ENCODE peak calls at places on chromosome 18, in five cellular contexts. G, L, U, D and R are unnamed samples.

GRCh38 chr18:21735452-21736015 is 5.1 kb upstream of the MIB1 start:
- DNase-seq in L (no peak), D (no peak), G (no peak), U (peak), R (no peak)

GRCh38 chr18:23825496-23825895 is 136.2 kb downstream of the LAMA3 start:
- DNase-seq in U (no peak), L (no peak), D (no peak), G (no peak), R (no peak)

GRCh38 chr18:3526421-3527354 is 76.7 kb downstream of the TGIF1 start:
- DNase-seq in L (no peak), D (no peak), U (peak), G (no peak), R (peak)

GRCh38 chr18:47035156-47035671 is at the start of gene ELOA2:
- DNase-seq in G (no peak), L (no peak), U (no peak), D (no peak), R (no peak)

GRCh38 chr18:76256897-76257500 is 238.0 kb downstream of the ZNF516 start:
- DNase-seq in U (peak), G (no peak), L (peak), D (no peak), R (no peak)

GRCh38 chr18:70672581-70672980 is 383.7 kb downstream of the SOCS6 start:
- DNase-seq in U (no peak), G (no peak), L (no peak), D (no peak), R (no peak)

GRCh38 chr18:25974630-25975077 is 115.8 kb downstream of the SS18 start:
- DNase-seq in U (no peak), G (no peak), D (no peak), L (no peak), R (no peak)

GRCh38 chr18:3151379-3152264 is 68.1 kb downstream of the MYOM1 start:
- DNase-seq in U (peak), L (no peak), G (no peak), D (no peak), R (no peak)

GRCh38 chr18:27652480-27653121 is 467.5 kb upstream of the CHST9 start:
- DNase-seq in D (no peak), U (no peak), G (no peak), L (no peak), R (no peak)

GRCh38 chr18:21897811-21898210 is 157.2 kb downstream of the MIB1 start:
- DNase-seq in D (no peak), L (peak), U (peak), G (no peak), R (no peak)

GRCh38 chr18:21242141-21243040 is at the start of gene GREB1L:
- DNase-seq in G (peak), L (no peak), D (no peak), U (no peak), R (peak)

GRCh38 chr18:13337369-13337768 is 118.8 kb downstream of the LDLRAD4 start:
- DNase-seq in D (no peak), G (no peak), L (no peak), U (no peak), R (no peak)

GRCh38 chr18:61322265-61322873 is 10.9 kb upstream of the CDH20 start:
- DNase-seq in G (peak), U (peak), L (no peak), D (no peak), R (no peak)

GRCh38 chr18:24398515-24398914 is 891 bp upstream of the OSBPL1A start:
- DNase-seq in U (peak), L (no peak), G (no peak), D (peak), R (no peak)

GRCh38 chr18:28735731-28736130 is 558.8 kb upstream of the CDH2 start:
- DNase-seq in G (no peak), U (peak), D (peak), L (no peak), R (no peak)

GRCh38 chr18:77088977-77089795 is 43.4 kb downstream of the MBP start:
- DNase-seq in G (no peak), L (no peak), U (no peak), D (no peak), R (peak)

GRCh38 chr18:71237636-71238035 is 948.8 kb downstream of the SOCS6 start:
- DNase-seq in L (no peak), D (no peak), G (no peak), U (no peak), R (no peak)

GRCh38 chr18:68456985-68457384 is 257.9 kb downstream of the TMX3 start:
- DNase-seq in D (no peak), L (no peak), G (no peak), U (peak), R (no peak)

GRCh38 chr18:41323044-41323443 is 632.0 kb upstream of the PIK3C3 start:
- DNase-seq in L (no peak), G (no peak), U (peak), D (no peak), R (no peak)

GRCh38 chr18:25262920-25263319 is 89.0 kb downstream of the ZNF521 start:
- DNase-seq in U (peak), L (no peak), D (peak), G (no peak), R (no peak)

GRCh38 chr18:2969695-2970094 is 43.2 kb downstream of the LPIN2 start:
- DNase-seq in D (no peak), U (no peak), G (no peak), L (no peak), R (no peak)

GRCh38 chr18:51051105-51051712 is 21.2 kb downstream of the SMAD4 start:
- DNase-seq in U (peak), D (no peak), G (no peak), L (no peak), R (no peak)

GRCh38 chr18:46883180-46883579 is 34.1 kb downstream of the PIAS2 start:
- DNase-seq in U (no peak), L (no peak), G (no peak), D (no peak), R (no peak)

GRCh38 chr18:48300463-48300961 is 108.7 kb downstream of the ZBTB7C start:
- DNase-seq in D (no peak), L (no peak), U (no peak), G (no peak), R (peak)

GRCh38 chr18:56235061-56235772 is 403.2 kb downstream of the TXNL1 start:
- DNase-seq in U (no peak), G (no peak), L (no peak), D (no peak), R (no peak)

GRCh38 chr18:56541790-56542189 is 96.6 kb downstream of the TXNL1 start:
- DNase-seq in D (no peak), U (no peak), G (no peak), L (no peak), R (no peak)

GRCh38 chr18:3129053-3129864 is 90.5 kb downstream of the MYOM1 start:
- DNase-seq in U (peak), D (peak), L (peak), G (peak), R (peak)

DNA sequence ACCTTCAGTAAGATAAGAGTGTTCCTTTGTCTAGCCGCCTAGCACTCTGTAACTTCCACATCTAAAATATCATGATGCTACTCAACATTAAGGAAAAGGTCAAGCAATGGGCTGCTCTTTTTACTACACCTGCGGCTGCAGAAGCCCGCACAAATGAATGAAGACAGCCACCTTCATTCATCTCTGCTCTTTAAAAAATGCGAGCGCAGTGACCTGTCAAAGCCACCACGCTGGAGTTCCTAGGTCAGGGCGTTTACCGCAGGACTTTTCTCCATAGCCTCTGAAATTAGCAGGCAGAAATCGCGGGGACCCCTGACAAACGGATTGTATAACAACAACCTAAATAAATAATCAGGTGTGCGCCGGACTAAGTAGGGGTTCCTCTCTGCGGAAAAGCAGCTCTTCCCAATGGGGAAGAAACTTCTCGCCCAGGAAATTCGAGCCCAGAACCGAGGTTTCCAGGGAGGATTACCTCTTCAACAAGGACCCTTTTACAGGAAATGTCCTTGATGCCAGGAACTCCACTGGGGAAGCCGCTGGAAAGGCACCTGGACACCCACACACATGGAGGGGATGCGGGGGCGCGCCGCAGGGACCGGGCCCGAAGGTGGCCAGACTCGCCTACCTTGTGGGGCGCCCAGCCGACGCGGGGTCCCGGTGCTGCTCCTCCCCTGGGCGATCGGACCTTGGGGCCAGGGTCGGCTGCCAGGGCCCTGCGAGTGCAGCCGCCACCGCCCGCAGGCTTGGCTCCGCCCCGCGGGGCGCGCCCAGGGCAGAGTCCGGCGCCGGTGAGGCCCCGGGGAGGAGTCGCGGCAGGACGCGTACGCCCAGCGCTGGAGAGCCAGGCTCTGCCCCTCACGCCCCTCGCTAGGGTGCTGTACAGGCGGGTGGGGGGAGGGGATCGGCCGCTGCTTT is at the start of gene CCDC68:
- DNase-seq in L (peak), D (no peak), U (no peak), G (peak), R (no peak)
- H3K4me3 ChIP-seq in L (peak), D (peak), U (peak), G (peak), R (peak)

DNA sequence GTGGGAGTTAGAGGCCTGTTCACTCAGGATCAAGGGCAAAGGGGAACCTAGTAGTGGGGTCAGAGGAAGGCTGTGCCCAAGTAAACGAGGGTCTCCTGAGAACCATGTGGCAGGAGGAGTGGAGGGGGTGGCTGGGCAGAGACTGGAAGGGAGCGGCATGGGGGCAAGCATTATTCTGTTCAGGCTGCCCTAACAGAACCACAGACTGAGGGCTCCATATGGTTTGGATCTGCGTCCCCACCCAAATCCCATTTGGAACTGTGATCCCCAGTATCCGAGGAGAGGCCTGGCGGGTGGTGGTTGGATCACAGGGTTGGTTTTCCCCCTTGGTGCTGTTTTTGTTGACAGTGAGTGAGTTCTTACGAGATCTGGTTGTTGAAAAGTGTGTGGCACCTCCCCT is 287.0 kb downstream of the PHLPP1 start:
- DNase-seq in U (no peak), L (no peak), G (no peak), D (no peak), R (no peak)
- H3K4me3 ChIP-seq in U (no peak), L (no peak), G (no peak), D (no peak), R (no peak)

GRCh38 chr18:12308386-12309100 is 502 bp downstream of the TUBB6 start:
- DNase-seq in U (peak), D (peak), G (peak), L (peak), R (peak)
- H3K4me3 ChIP-seq in U (peak), D (peak), G (peak), L (peak), R (peak)

DNA sequence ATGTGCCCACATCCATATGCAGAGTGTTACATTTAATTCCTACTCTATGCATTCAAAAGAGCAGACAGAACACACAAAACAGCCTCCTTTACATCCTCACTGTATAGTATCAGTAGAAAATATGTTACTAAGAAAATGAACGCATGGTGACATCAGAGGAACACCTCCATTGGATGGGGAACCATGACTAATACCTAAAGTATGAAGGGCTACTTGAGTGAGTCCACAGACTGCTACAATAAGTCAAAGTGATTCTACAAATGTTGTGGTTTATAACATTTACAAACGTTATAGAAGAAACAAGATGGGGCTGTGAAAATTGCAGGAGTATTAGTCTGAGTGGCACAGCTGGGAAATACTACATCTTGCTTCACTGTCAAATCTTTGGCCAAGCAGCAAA is 1830.9 kb upstream of the PIK3C3 start:
- DNase-seq in U (peak), G (no peak), L (no peak), D (no peak), R (no peak)
- H3K4me3 ChIP-seq in U (no peak), G (no peak), L (no peak), D (no peak), R (no peak)

DNA sequence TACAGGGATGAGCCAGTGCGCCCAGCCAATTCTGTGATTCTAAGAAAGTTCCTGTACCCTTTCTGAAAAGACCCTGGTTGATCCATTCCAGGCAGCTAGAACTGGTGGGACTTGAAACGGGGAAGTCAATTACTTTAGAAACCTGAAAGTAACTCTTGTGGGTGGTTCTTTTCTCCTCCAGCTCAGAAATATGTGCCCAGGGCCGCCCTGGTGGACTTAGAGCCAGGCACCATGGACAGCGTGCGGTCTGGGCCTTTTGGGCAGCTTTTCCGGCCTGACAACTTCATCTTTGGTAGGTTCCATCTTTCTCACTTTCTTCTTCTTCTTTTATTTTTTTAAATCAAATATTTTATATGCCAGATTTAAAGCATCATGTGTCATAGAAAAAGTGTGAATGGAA is 2.7 kb downstream of the TUBB6 start:
- DNase-seq in D (no peak), L (no peak), U (no peak), G (no peak), R (no peak)
- H3K4me3 ChIP-seq in D (no peak), L (no peak), U (peak), G (no peak), R (no peak)

GRCh38 chr18:710418-711300 is 1.8 kb downstream of the ENOSF1 start:
- DNase-seq in G (no peak), L (no peak), U (no peak), D (no peak), R (no peak)

GRCh38 chr18:711330-711692 is 1.1 kb downstream of the ENOSF1 start:
- DNase-seq in U (no peak), D (no peak), G (no peak), L (no peak), R (no peak)

GRCh38 chr18:712401-713134 is at the start of gene ENOSF1:
- DNase-seq in G (peak), U (peak), D (peak), L (peak), R (peak)

GRCh38 chr18:711693-712400 is 583 bp downstream of the ENOSF1 start:
- DNase-seq in D (peak), L (peak), G (peak), U (peak), R (peak)

DNA sequence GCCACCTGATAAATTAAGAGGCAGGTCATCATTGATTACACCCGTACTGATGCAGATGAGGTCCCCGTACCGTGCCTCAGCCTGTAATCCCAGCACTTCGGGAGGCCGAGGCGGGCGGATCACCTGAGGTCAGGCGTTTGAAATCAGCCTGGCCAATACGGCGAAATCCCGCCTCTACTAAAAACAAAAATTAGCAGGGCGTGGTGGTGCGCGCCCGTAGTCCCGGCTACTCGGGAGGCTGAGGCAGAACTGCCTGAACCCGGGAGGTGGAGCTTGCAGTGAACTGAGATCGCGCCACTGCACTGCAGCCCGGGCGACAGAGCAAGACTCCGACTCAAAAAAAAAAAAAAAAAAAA is 683 bp upstream of the ENOSF1 start:
- DNase-seq in U (no peak), G (no peak), D (no peak), L (no peak), R (no peak)
- H3K4me3 ChIP-seq in U (no peak), G (peak), D (peak), L (peak), R (peak)